ENCODE peak calls at places on chromosomes 6 and 20, in nine cellular contexts. I, C, F, R, X, W, D, M and P are unnamed samples.

GRCh38 chr6:41692080-41692675 is 43.2 kb downstream of the TFEB start:
- DNase-seq in I (no peak), X (no peak), R (no peak), M (no peak), D (no peak), C (no peak), W (no peak), F (no peak), P (no peak)

GRCh38 chr6:16639689-16640480 is 121.4 kb downstream of the ATXN1 start:
- DNase-seq in F (no peak), W (no peak), C (no peak), M (peak), I (no peak), R (no peak), X (no peak), D (no peak), P (peak)

GRCh38 chr20:53157443-53158408 is 185.6 kb downstream of the TSHZ2 start:
- DNase-seq in I (peak), D (peak), R (peak), M (peak), W (no peak), C (peak), F (peak), X (peak), P (peak)

GRCh38 chr6:157438611-157439109 is 57.7 kb downstream of the ZDHHC14 start:
- DNase-seq in F (no peak), M (peak), R (no peak), W (no peak), I (no peak), D (no peak), X (no peak), C (no peak), P (no peak)

GRCh38 chr6:112044856-112045255 is 9.0 kb upstream of the CCN6 start:
- DNase-seq in D (no peak), X (no peak), I (no peak), W (no peak), M (no peak), C (no peak), R (no peak), F (no peak), P (no peak)

GRCh38 chr6:89270951-89271721 is 44.0 kb downstream of the GABRR2 start:
- DNase-seq in W (no peak), X (peak), F (no peak), R (no peak), I (no peak), D (peak), C (no peak), M (no peak), P (no peak)

GRCh38 chr6:31545291-31545690 is 1.1 kb downstream of the ATP6V1G2 start:
- DNase-seq in C (no peak), W (no peak), D (no peak), X (no peak), M (no peak), R (no peak), F (no peak), I (no peak), P (no peak)

GRCh38 chr6:140370949-140371348 is 996.5 kb upstream of the CITED2 start:
- DNase-seq in I (no peak), W (no peak), M (no peak), F (no peak), X (no peak), D (no peak), R (no peak), C (no peak), P (no peak)

GRCh38 chr20:53900380-53900999 is 169.9 kb downstream of the BCAS1 start:
- DNase-seq in W (no peak), D (no peak), X (no peak), C (no peak), M (peak), R (no peak), I (no peak), F (no peak), P (peak)

GRCh38 chr6:132812255-132812732 is 2.1 kb upstream of the RPS12 start:
- DNase-seq in X (no peak), W (no peak), R (no peak), M (peak), I (peak), F (no peak), C (peak), D (peak), P (no peak)

GRCh38 chr6:141594874-141595273 is 537.9 kb upstream of the GJE1 start:
- DNase-seq in I (no peak), M (no peak), X (no peak), C (no peak), W (no peak), D (no peak), R (no peak), F (no peak), P (no peak)

GRCh38 chr6:3281669-3282460 is 23.1 kb downstream of the PSMG4 start:
- DNase-seq in R (peak), M (peak), C (no peak), X (no peak), W (no peak), I (no peak), F (no peak), D (no peak), P (peak)

GRCh38 chr6:108408453-108408852 is 113.6 kb downstream of the AFG1L start:
- DNase-seq in D (peak), I (no peak), X (no peak), W (no peak), R (no peak), M (no peak), C (peak), F (no peak), P (no peak)

GRCh38 chr6:12395898-12396297 is 105.7 kb downstream of the EDN1 start:
- DNase-seq in M (peak), F (no peak), W (no peak), X (no peak), I (no peak), R (no peak), D (no peak), C (no peak), P (no peak)

GRCh38 chr20:1427457-1428054 is 34.7 kb upstream of the FKBP1A start:
- DNase-seq in W (peak), R (peak), M (peak), D (peak), C (peak), X (peak), F (no peak), I (no peak), P (no peak)

GRCh38 chr6:30685977-30686907 is at the start of gene PPP1R18:
- DNase-seq in C (no peak), W (peak), I (peak), M (peak), D (peak), F (no peak), R (peak), X (no peak), P (peak)

GRCh38 chr6:27297857-27298730 is 14.0 kb downstream of the POM121L2 start:
- DNase-seq in M (peak), W (no peak), I (peak), D (peak), C (peak), X (peak), F (peak), R (peak), P (peak)

GRCh38 chr6:136511921-136512320 is 38.3 kb downstream of the MAP7 start:
- DNase-seq in I (no peak), C (no peak), D (no peak), W (no peak), R (no peak), X (no peak), M (no peak), F (no peak), P (no peak)

GRCh38 chr20:35271073-35271882 is 6.6 kb downstream of the MMP24OS start:
- DNase-seq in X (no peak), D (no peak), C (no peak), F (no peak), W (no peak), R (no peak), M (no peak), I (peak), P (no peak)

GRCh38 chr6:2799936-2800527 is 34.8 kb downstream of the WRNIP1 start:
- DNase-seq in R (no peak), I (no peak), D (peak), C (no peak), F (no peak), X (no peak), W (no peak), M (peak), P (no peak)

GRCh38 chr6:120992257-120992656 is 342.0 kb downstream of the TBC1D32 start:
- DNase-seq in D (no peak), W (no peak), M (no peak), F (no peak), I (no peak), C (no peak), R (no peak), X (no peak), P (no peak)

GRCh38 chr20:60424267-60424904 is 466.2 kb downstream of the CDH26 start:
- DNase-seq in F (no peak), M (no peak), W (no peak), R (no peak), X (no peak), D (no peak), I (no peak), C (no peak), P (no peak)

GRCh38 chr20:51631011-51631950 is 88.8 kb upstream of the NFATC2 start:
- DNase-seq in X (no peak), D (peak), R (no peak), C (peak), F (peak), I (peak), M (peak), W (peak), P (peak)

GRCh38 chr6:87375315-87375714 is 30.7 kb downstream of the C6orf163 start:
- DNase-seq in W (no peak), R (no peak), I (no peak), C (no peak), X (no peak), D (no peak), M (no peak), F (no peak), P (no peak)

DNA sequence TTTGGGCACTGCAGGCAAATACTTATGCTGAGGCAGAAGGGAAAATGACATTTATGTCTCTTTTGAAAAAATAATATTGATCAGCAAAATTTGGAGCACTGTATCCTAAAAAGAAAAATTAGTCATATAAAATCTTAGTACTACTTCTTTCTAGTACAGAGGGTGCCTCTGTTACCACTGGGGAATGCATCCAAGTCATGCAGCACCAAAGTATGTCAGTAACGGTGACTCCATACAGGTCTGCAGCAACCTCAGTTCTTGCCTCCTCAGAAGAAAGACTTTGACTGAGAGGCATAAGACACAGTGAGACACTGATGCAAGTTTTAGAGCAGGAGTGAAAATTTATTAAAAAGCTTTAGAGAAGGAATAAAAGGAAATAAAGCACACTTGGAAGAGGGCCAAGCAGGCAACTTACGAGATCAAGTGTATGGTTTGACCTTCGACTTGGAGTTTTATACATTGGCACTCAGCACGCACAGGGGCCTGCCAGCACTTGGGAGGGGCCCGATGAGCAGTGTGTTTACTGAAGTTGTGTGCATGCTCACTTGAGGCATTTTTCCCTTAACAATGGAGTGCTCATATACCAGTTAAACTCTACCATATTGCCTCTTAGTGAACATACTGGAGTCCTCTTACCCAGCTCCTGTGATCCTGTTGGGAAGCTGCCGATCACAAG is 1244.8 kb downstream of the EPHA7 start:
- DNase-seq in M (no peak), I (no peak), X (no peak), C (no peak), R (no peak), F (no peak), D (no peak), W (no peak), P (no peak)
- TF ChIP-seq MAX in M (no peak), I (no peak), X (no peak), C (no peak), R (no peak), F (no peak), D (no peak), W (no peak), P (no peak)

GRCh38 chr20:23435675-23436539 is 3.6 kb upstream of the CSTL1 start:
- DNase-seq in F (no peak), X (no peak), I (no peak), D (no peak), W (peak), C (peak), R (no peak), M (no peak), P (no peak)
- TF ChIP-seq MAX in F (no peak), X (no peak), I (no peak), D (no peak), W (no peak), C (no peak), R (no peak), M (no peak), P (no peak)

DNA sequence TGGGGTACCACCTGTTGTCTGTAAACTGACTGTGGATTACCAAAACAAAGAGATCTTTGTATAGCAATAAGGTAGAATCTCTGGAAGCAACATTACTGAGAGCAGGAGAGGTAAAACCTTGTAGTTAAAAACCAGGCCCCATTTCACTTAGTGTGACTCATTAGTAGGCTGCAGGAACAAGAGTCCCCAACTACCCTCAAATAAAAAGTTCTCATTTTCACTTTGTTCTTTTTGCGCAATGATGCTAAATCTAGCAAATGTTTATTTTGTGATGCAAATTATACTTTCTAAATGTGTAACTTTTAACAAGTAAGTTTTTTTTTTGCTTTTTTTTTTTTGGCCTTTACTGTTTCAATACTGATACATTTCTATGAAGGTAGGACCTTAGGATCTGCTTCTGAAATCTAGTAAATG is 67.1 kb downstream of the ESF1 start:
- DNase-seq in D (peak), W (no peak), M (no peak), X (no peak), C (no peak), F (no peak), I (no peak), R (no peak), P (no peak)
- TF ChIP-seq MAX in D (no peak), W (no peak), M (no peak), X (no peak), C (no peak), F (no peak), I (no peak), R (no peak), P (no peak)

GRCh38 chr6:1757133-1757532 is 147.4 kb downstream of the FOXC1 start:
- DNase-seq in C (no peak), R (no peak), D (no peak), I (no peak), X (no peak), F (no peak), M (no peak), W (no peak), P (no peak)
- TF ChIP-seq MAX in C (no peak), R (no peak), D (no peak), I (no peak), X (no peak), F (no peak), M (no peak), W (no peak), P (no peak)

GRCh38 chr6:39428152-39428551 is 105.7 kb upstream of the KCNK16 start:
- DNase-seq in I (no peak), X (no peak), F (no peak), M (no peak), W (no peak), R (no peak), D (no peak), C (no peak), P (no peak)
- TF ChIP-seq MAX in I (no peak), X (no peak), F (no peak), M (no peak), W (no peak), R (no peak), D (no peak), C (no peak), P (no peak)

GRCh38 chr6:135115411-135116293 is 61.0 kb upstream of the HBS1L start:
- DNase-seq in R (no peak), W (no peak), F (no peak), D (peak), X (no peak), I (no peak), M (no peak), C (no peak), P (no peak)

GRCh38 chr6:135117413-135117968 is 62.9 kb upstream of the HBS1L start:
- DNase-seq in M (no peak), D (no peak), I (no peak), X (no peak), F (no peak), W (no peak), C (no peak), R (no peak), P (no peak)

GRCh38 chr6:135116566-135116965 is 61.9 kb upstream of the HBS1L start:
- DNase-seq in D (no peak), M (no peak), F (no peak), X (no peak), C (no peak), I (no peak), R (no peak), W (no peak), P (no peak)

GRCh38 chr6:135114355-135115145 is 59.9 kb upstream of the HBS1L start:
- DNase-seq in M (no peak), W (no peak), C (no peak), R (no peak), I (no peak), X (no peak), F (no peak), D (no peak), P (no peak)

DNA sequence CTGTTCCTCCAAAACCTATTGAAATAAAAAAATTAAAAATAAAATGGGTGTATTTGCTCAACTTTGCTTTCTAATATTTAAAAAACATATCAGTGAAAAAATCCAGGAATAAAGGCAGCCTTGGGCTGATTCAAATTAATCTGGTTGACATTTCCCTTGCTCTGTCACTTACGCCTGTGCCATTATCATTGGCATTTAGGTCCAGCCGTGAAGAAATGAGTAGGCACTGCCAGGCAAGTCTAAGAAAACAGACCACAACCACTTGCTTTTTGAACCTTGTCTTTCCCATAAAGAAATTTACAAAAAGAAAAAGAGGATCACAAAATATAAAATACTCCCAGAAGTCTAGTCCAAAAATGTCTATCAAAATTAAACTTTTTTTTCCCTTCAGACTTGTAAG is 59.2 kb upstream of the HBS1L start:
- DNase-seq in R (no peak), D (no peak), I (no peak), W (no peak), F (no peak), M (no peak), X (no peak), C (no peak), P (no peak)
- TF ChIP-seq MAX in R (no peak), D (no peak), I (no peak), W (no peak), F (no peak), M (no peak), X (no peak), C (no peak), P (no peak)

GRCh38 chr20:4978050-4978918 is 23.0 kb downstream of the SLC23A2 start:
- DNase-seq in R (no peak), W (no peak), X (no peak), M (peak), I (no peak), D (no peak), F (no peak), C (no peak), P (no peak)

GRCh38 chr20:4967752-4968477 is 33.4 kb downstream of the SLC23A2 start:
- DNase-seq in D (no peak), X (no peak), W (no peak), I (no peak), R (no peak), M (no peak), F (no peak), C (peak), P (no peak)

GRCh38 chr20:4972506-4973251 is 28.6 kb downstream of the SLC23A2 start:
- DNase-seq in R (no peak), D (no peak), I (no peak), F (no peak), X (no peak), M (peak), W (no peak), C (no peak), P (no peak)

GRCh38 chr20:4971064-4971463 is 30.2 kb downstream of the SLC23A2 start:
- DNase-seq in D (no peak), R (no peak), X (no peak), I (no peak), W (no peak), F (no peak), M (no peak), C (no peak), P (no peak)

DNA sequence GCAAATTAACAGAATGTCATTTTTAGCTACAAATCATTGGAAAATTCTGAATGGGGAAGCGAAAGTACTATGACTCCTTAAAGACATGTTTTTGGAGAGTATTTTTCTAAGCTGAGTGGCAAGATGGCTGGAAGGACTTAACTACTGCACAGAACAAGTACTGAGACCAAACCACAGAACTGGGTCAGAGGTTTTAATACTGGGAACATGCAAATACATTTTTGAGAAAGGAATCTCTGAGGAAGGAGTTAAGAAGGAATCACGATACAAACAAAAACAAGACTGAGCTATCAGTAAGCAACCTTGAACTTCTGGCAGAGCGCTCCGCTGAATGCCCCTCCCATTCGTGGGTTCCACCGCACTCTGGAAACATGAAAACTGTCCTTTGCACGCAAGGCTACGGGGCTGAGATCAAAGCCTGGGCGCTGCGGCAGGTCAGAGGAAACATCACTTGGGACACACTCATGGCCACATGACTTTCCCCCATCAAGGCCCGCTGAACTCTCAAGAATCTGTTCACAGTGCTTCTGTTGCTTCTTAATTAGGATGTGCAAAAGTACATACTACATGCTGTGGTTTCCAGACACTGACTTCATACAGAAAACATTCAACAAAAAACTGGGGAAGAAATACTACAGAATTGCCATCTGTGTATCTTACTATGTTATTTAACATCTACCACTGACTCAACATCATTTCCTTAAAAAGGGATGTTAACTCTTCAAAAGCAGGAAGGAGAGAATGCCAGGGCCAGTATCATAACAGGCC is 27.8 kb downstream of the SLC23A2 start:
- DNase-seq in D (peak), W (no peak), X (no peak), C (peak), R (no peak), F (no peak), M (peak), I (no peak), P (peak)
- TF ChIP-seq MAX in D (no peak), W (no peak), X (no peak), C (peak), R (no peak), F (no peak), M (peak), I (no peak), P (no peak)